ENCODE peak calls at places on chromosomes 11 and 22, in eight cellular contexts. Z is left ventricle myocardium inferior, D is stomach, X is cardiac muscle cell, L is PC-3, N is IMR-90, Y is tibial nerve, F is cardiac fibroblast. U is an unnamed sample.

GRCh38 chr11:80722616-80723015 is 1281.8 kb upstream of the TENM4 start:
- DNase-seq in Z (no peak), D (no peak), X (peak), L (peak), N (no peak), Y (no peak), F (peak), U (no peak)

GRCh38 chr11:63764712-63765631 is 3.6 kb downstream of the ZFTA start:
- DNase-seq in Z (no peak), D (no peak), X (peak), L (no peak), N (no peak), Y (no peak), F (peak), U (peak)

GRCh38 chr22:22571862-22572261 is 12.8 kb upstream of the PRAME start:
- DNase-seq in Z (no peak), D (no peak), X (no peak), L (no peak), N (no peak), Y (no peak), F (no peak), U (no peak)

GRCh38 chr11:63882555-63883242 is 34.3 kb downstream of the RCOR2 start:
- DNase-seq in Z (peak), D (no peak), X (no peak), L (no peak), N (no peak), Y (no peak), F (peak), U (peak)

GRCh38 chr11:94897330-94897768 is 76.0 kb downstream of the CWC15 start:
- DNase-seq in Z (peak), D (peak), X (peak), L (peak), N (peak), Y (peak), F (peak), U (peak)

GRCh38 chr11:58394195-58394594 is 12.5 kb downstream of the OR5B3 start:
- DNase-seq in Z (no peak), D (no peak), X (no peak), L (peak), N (peak), Y (no peak), F (peak), U (no peak)

GRCh38 chr11:47152953-47153950 is 23.4 kb downstream of the ARFGAP2 start:
- DNase-seq in Z (peak), D (peak), X (peak), L (peak), N (peak), Y (peak), F (peak), U (peak)

GRCh38 chr22:47173535-47174021 is 411.1 kb downstream of the TBC1D22A start:
- DNase-seq in Z (no peak), D (no peak), X (no peak), L (no peak), N (no peak), Y (no peak), F (no peak), U (no peak)

GRCh38 chr22:40668611-40669390 is 10.5 kb upstream of the MCHR1 start:
- DNase-seq in Z (no peak), D (no peak), X (no peak), L (peak), N (peak), Y (no peak), F (peak), U (no peak)

GRCh38 chr22:26199665-26200064 is 30.4 kb downstream of the SEZ6L start:
- DNase-seq in Z (no peak), D (no peak), X (no peak), L (no peak), N (no peak), Y (no peak), F (no peak), U (no peak)

GRCh38 chr11:133945087-133945974 is 11.4 kb downstream of the IGSF9B start:
- DNase-seq in Z (peak), D (no peak), X (no peak), L (peak), N (peak), Y (no peak), F (peak), U (peak)

GRCh38 chr22:19720150-19720827 is 3.0 kb upstream of the GP1BB start:
- DNase-seq in Z (no peak), D (no peak), X (no peak), L (no peak), N (no peak), Y (no peak), F (no peak), U (no peak)

GRCh38 chr11:2077061-2077802 is 62.0 kb downstream of the IGF2 start:
- DNase-seq in Z (no peak), D (peak), X (no peak), L (peak), N (peak), Y (no peak), F (peak), U (no peak)

GRCh38 chr11:67406420-67406968 is 2.6 kb downstream of the TBC1D10C start:
- DNase-seq in Z (no peak), D (no peak), X (no peak), L (no peak), N (no peak), Y (no peak), F (no peak), U (no peak)

GRCh38 chr11:15993360-15993759 is 363.0 kb downstream of the SOX6 start:
- DNase-seq in Z (no peak), D (no peak), X (no peak), L (no peak), N (no peak), Y (no peak), F (no peak), U (no peak)

GRCh38 chr11:118277312-118277711 is 13.2 kb upstream of the MPZL2 start:
- DNase-seq in Z (no peak), D (peak), X (no peak), L (peak), N (peak), Y (no peak), F (peak), U (no peak)

GRCh38 chr11:28962492-28962891 is 854.3 kb downstream of the METTL15 start:
- DNase-seq in Z (no peak), D (no peak), X (no peak), L (peak), N (no peak), Y (no peak), F (no peak), U (no peak)

GRCh38 chr11:46296520-46297448 is 19.3 kb downstream of the CREB3L1 start:
- DNase-seq in Z (peak), D (no peak), X (peak), L (peak), N (peak), Y (no peak), F (peak), U (peak)

GRCh38 chr11:26849009-26849408 is 127.1 kb upstream of the SLC5A12 start:
- DNase-seq in Z (peak), D (no peak), X (no peak), L (no peak), N (no peak), Y (peak), F (peak), U (peak)

GRCh38 chr22:28369849-28370248 is 309.8 kb downstream of the TTC28 start:
- DNase-seq in Z (no peak), D (no peak), X (no peak), L (no peak), N (no peak), Y (no peak), F (no peak), U (no peak)

GRCh38 chr11:85960678-85961077 is 105.5 kb downstream of the CCDC83 start:
- DNase-seq in Z (no peak), D (no peak), X (no peak), L (no peak), N (no peak), Y (no peak), F (no peak), U (no peak)

GRCh38 chr22:20316844-20317401 is 2.9 kb downstream of the DGCR6L start:
- DNase-seq in Z (no peak), D (peak), X (no peak), L (no peak), N (no peak), Y (no peak), F (no peak), U (peak)

GRCh38 chr22:20205964-20206708 is 55.3 kb upstream of the CCDC188 start:
- DNase-seq in Z (peak), D (peak), X (peak), L (peak), N (peak), Y (peak), F (peak), U (peak)

GRCh38 chr11:134658481-134659080 is 246.5 kb upstream of the B3GAT1 start:
- DNase-seq in Z (no peak), D (peak), X (no peak), L (no peak), N (no peak), Y (no peak), F (no peak), U (peak)

GRCh38 chr22:28714043-28714442 is 27.6 kb downstream of the CHEK2 start:
- DNase-seq in Z (no peak), D (no peak), X (no peak), L (no peak), N (no peak), Y (no peak), F (no peak), U (no peak)

GRCh38 chr11:5021996-5022395 is 24.3 kb upstream of the OR52J3 start:
- DNase-seq in Z (no peak), D (no peak), X (no peak), L (no peak), N (no peak), Y (no peak), F (no peak), U (no peak)

GRCh38 chr11:45436966-45437365 is 150.8 kb upstream of the SYT13 start:
- DNase-seq in Z (no peak), D (no peak), X (no peak), L (no peak), N (no peak), Y (no peak), F (no peak), U (no peak)

DNA sequence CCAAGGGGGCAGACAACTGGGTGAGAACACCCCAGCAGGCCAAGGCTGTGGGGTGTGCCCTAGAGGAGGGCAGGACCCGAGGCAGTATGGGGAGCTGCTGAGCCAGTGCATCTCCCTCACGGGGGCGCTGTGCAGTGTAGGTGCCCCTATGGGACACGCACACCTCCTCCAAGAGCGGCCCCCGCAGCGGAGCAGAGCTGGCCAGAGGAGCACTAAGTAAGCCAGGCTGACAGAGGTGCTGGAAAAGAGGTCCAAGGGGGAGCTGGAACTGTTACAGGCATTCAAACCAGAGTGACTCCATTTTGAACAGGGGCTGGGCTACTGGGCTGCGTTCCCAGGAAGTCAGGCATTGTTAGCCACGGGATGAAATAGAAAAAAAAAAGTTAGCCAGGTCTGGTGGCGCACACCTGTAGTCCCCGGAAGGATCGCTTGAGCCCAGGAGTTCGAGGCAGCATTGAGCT is 41.8 kb downstream of the TST start:
- DNase-seq in Z (peak), D (peak), X (peak), L (peak), N (peak), Y (peak), F (peak), U (peak)
- TF ChIP-seq CTCF in Z (peak), D (no peak), X (peak), L (peak), N (peak), Y (peak), F (peak), U (peak)

GRCh38 chr11:32819187-32819586 is 10.5 kb upstream of the PRRG4 start:
- DNase-seq in Z (no peak), D (no peak), X (no peak), L (no peak), N (no peak), Y (no peak), F (no peak), U (no peak)
- TF ChIP-seq CTCF in Z (no peak), D (no peak), X (no peak), L (no peak), N (no peak), Y (no peak), F (no peak), U (no peak)

GRCh38 chr11:126393143-126393542 is 37.7 kb downstream of the ST3GAL4 start:
- DNase-seq in Z (no peak), D (no peak), X (no peak), L (no peak), N (no peak), Y (no peak), F (no peak), U (no peak)

GRCh38 chr11:126392638-126393023 is 37.1 kb downstream of the ST3GAL4 start:
- DNase-seq in Z (no peak), D (no peak), X (no peak), L (no peak), N (no peak), Y (no peak), F (peak), U (peak)

GRCh38 chr11:126391286-126391954 is 35.9 kb downstream of the ST3GAL4 start:
- DNase-seq in Z (no peak), D (no peak), X (no peak), L (no peak), N (no peak), Y (no peak), F (no peak), U (no peak)

GRCh38 chr11:126390418-126390817 is 34.9 kb downstream of the ST3GAL4 start:
- DNase-seq in Z (no peak), D (no peak), X (no peak), L (no peak), N (no peak), Y (no peak), F (peak), U (no peak)

DNA sequence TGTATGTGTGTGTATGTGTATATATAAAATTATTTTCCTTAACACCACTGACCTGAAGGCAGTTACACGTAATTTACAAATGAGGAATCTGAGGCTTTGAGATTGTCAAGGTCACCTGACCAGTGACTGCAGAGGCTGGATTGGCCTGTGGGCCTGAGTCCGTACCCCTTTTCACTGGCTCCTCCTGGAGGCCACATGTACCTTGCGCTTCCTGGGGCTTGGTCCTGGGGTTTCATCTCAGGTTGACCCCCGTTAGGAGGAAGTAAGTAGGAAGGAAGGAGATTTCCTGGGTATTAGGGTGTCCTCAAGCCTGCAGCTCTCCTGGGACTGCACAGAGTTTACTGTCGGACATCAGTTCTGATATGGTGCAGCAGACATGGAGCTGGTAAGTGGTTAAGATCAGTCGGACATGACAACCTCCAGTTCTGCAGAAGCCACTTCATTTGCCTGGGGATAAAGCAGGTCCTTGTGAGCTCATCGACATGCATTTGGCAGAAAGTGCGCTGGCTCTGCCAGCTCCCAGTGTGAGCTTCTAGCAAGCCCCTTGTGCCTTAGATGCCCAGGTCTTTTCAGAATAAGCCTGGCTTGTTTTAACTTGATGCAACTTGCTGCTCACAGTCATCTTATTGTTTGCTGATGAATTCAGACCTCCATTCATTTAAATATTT is 36.6 kb downstream of the ST3GAL4 start:
- DNase-seq in Z (no peak), D (no peak), X (peak), L (no peak), N (no peak), Y (no peak), F (peak), U (no peak)
- TF ChIP-seq CTCF in Z (peak), D (peak), X (peak), L (peak), N (no peak), Y (no peak), F (peak), U (no peak)

DNA sequence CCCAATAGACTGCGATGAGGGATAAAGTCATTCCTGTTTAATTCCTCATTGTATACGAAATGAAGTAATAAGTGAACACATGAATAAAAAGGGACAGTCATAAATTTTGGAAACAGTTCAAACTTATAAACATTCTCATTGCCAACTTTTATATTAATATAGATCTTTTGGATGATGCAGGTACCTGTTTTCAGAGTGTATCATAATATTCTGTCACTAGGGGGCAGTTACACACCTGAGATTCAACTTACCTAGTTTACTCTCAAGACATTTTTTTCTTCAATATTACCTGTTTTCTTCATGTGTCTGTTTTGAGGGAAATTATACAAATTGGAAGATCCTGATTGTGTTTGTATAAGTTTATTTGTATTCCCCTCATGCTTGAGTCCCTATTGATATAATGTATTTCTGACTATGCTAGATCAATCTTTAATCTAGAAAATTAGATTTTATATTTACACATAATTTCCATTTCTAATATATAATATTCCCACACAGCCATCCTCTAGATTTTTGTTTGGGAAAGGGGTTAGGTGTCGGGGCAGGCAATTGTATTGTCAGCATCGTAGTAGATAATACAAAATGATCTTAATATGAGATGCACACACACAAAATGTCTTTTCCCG is 18.3 kb downstream of the FDX1 start:
- DNase-seq in Z (no peak), D (no peak), X (no peak), L (peak), N (no peak), Y (no peak), F (peak), U (no peak)
- TF ChIP-seq CTCF in Z (peak), D (peak), X (peak), L (peak), N (peak), Y (no peak), F (peak), U (peak)

DNA sequence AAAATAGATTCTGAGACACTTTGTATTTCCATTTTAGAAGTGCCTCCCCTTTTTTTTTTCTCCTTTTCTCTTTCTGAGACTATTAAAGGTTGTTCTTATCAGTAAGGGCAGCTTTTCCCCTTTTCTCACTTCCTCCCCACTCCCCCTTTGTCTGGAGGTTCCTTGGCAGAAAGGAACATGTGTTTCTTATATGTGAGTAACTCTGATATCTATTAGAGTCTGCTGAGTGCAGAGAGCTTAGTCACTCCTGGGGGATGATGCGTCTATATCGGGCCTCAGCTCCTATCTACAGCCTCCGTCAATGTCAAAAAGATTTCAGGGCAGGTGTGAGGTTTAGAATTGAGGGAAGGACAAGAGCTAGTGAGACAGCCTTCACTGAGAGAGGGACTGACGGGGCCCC is 489.4 kb downstream of the NTM start:
- DNase-seq in Z (no peak), D (no peak), X (no peak), L (no peak), N (peak), Y (no peak), F (peak), U (no peak)
- TF ChIP-seq CTCF in Z (no peak), D (no peak), X (no peak), L (no peak), N (no peak), Y (no peak), F (no peak), U (no peak)

GRCh38 chr11:116892374-116892773 is 55.0 kb upstream of the APOA1 start:
- DNase-seq in Z (no peak), D (no peak), X (no peak), L (no peak), N (no peak), Y (no peak), F (no peak), U (no peak)

GRCh38 chr11:116896211-116896610 is 58.8 kb upstream of the APOA1 start:
- DNase-seq in Z (no peak), D (no peak), X (no peak), L (no peak), N (no peak), Y (no peak), F (no peak), U (no peak)

GRCh38 chr11:116893437-116893836 is 56.0 kb upstream of the APOA1 start:
- DNase-seq in Z (no peak), D (no peak), X (no peak), L (no peak), N (no peak), Y (no peak), F (no peak), U (no peak)

GRCh38 chr11:116893906-116894305 is 56.5 kb upstream of the APOA1 start:
- DNase-seq in Z (no peak), D (no peak), X (peak), L (no peak), N (no peak), Y (no peak), F (no peak), U (no peak)

DNA sequence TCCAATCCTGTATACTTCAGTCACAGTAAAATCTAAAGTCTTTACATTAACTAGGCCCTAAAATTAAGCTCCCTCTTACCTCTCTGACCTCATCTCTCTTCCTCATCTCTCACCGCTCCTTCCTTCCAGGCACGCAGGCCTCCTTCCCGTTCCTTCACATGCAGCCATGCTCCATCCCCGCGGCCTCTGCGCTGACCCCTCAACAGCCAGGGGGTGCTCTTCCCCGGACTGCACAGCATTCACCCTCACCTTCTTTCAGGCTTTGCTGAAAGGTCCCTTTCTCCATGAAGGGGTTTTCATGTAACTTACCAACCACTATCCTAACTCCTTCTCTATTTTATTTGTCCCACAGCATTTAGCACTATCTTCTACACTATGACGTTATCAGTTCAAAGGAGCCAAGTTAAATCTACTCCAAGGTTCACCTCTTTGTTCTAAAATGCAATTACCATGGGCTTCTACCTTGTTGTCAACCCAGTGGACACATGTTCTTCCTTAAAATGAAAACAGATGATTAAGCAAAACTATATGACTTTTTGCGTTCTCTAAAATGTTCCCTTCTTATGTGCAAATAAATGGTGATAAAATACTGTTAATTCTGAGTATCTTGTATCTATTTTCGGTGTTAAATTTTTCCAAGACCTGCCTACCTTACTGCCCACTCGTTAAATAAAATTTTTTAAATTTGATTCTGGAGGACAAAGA is 57.8 kb upstream of the APOA1 start:
- DNase-seq in Z (no peak), D (no peak), X (peak), L (no peak), N (no peak), Y (peak), F (peak), U (no peak)
- TF ChIP-seq CTCF in Z (peak), D (peak), X (peak), L (peak), N (peak), Y (peak), F (peak), U (no peak)

U was measured in testis.